ENCODE peak calls at places on chromosomes 7 and 10, in five cellular contexts. One of them, this sample, is unnamed.

GRCh38 chr10:24223341-24223740 is 14.4 kb downstream of the KIAA1217 start:
- DNase-seq in activated naive CD4-positive, alpha-beta T cell treated with anti-CD3 and anti-CD28 coated beads, Interleukin-2, amount 10 ng/mL, durations not matched to agents 7 days and 5 days: no peak
- DNase-seq in GM13976: no peak
- DNase-seq in foreskin fibroblast: no peak
- DNase-seq in PC-3: no peak
- DNase-seq in this sample: no peak

GRCh38 chr7:129615018-129615417 is 3.5 kb downstream of the NRF1 start:
- DNase-seq in foreskin fibroblast: peak
- DNase-seq in activated naive CD4-positive, alpha-beta T cell treated with anti-CD3 and anti-CD28 coated beads, Interleukin-2, amount 10 ng/mL, durations not matched to agents 7 days and 5 days: peak
- DNase-seq in PC-3: no peak
- DNase-seq in GM13976: peak
- DNase-seq in this sample: peak

GRCh38 chr10:29239569-29240472 is 49.0 kb upstream of the LYZL1 start:
- DNase-seq in GM13976: peak
- DNase-seq in activated naive CD4-positive, alpha-beta T cell treated with anti-CD3 and anti-CD28 coated beads, Interleukin-2, amount 10 ng/mL, durations not matched to agents 7 days and 5 days: no peak
- DNase-seq in foreskin fibroblast: peak
- DNase-seq in PC-3: peak
- DNase-seq in this sample: peak

GRCh38 chr7:151012031-151012692 is 12.1 kb downstream of the ATG9B start:
- DNase-seq in GM13976: no peak
- DNase-seq in activated naive CD4-positive, alpha-beta T cell treated with anti-CD3 and anti-CD28 coated beads, Interleukin-2, amount 10 ng/mL, durations not matched to agents 7 days and 5 days: no peak
- DNase-seq in foreskin fibroblast: no peak
- DNase-seq in PC-3: no peak
- DNase-seq in this sample: no peak

GRCh38 chr10:108422286-108422685 is 1257.8 kb upstream of the SORCS1 start:
- DNase-seq in foreskin fibroblast: peak
- DNase-seq in GM13976: no peak
- DNase-seq in activated naive CD4-positive, alpha-beta T cell treated with anti-CD3 and anti-CD28 coated beads, Interleukin-2, amount 10 ng/mL, durations not matched to agents 7 days and 5 days: no peak
- DNase-seq in PC-3: no peak
- DNase-seq in this sample: no peak

GRCh38 chr7:156942708-156943090 is 6.8 kb upstream of the NOM1 start:
- DNase-seq in GM13976: no peak
- DNase-seq in activated naive CD4-positive, alpha-beta T cell treated with anti-CD3 and anti-CD28 coated beads, Interleukin-2, amount 10 ng/mL, durations not matched to agents 7 days and 5 days: no peak
- DNase-seq in foreskin fibroblast: peak
- DNase-seq in PC-3: no peak
- DNase-seq in this sample: no peak

GRCh38 chr10:63929826-63930467 is 408.7 kb downstream of the REEP3 start:
- DNase-seq in GM13976: no peak
- DNase-seq in activated naive CD4-positive, alpha-beta T cell treated with anti-CD3 and anti-CD28 coated beads, Interleukin-2, amount 10 ng/mL, durations not matched to agents 7 days and 5 days: no peak
- DNase-seq in foreskin fibroblast: no peak
- DNase-seq in PC-3: peak
- DNase-seq in this sample: peak

GRCh38 chr7:93921607-93922446 is at the start of gene GNG11:
- DNase-seq in foreskin fibroblast: peak
- DNase-seq in activated naive CD4-positive, alpha-beta T cell treated with anti-CD3 and anti-CD28 coated beads, Interleukin-2, amount 10 ng/mL, durations not matched to agents 7 days and 5 days: peak
- DNase-seq in PC-3: peak
- DNase-seq in GM13976: peak
- DNase-seq in this sample: peak

GRCh38 chr7:76267107-76267834 is 35.2 kb upstream of the HSPB1 start:
- DNase-seq in GM13976: no peak
- DNase-seq in PC-3: no peak
- DNase-seq in foreskin fibroblast: no peak
- DNase-seq in activated naive CD4-positive, alpha-beta T cell treated with anti-CD3 and anti-CD28 coated beads, Interleukin-2, amount 10 ng/mL, durations not matched to agents 7 days and 5 days: no peak
- DNase-seq in this sample: no peak

GRCh38 chr10:103193107-103193819 is at the start of gene NT5C2:
- DNase-seq in foreskin fibroblast: peak
- DNase-seq in PC-3: peak
- DNase-seq in activated naive CD4-positive, alpha-beta T cell treated with anti-CD3 and anti-CD28 coated beads, Interleukin-2, amount 10 ng/mL, durations not matched to agents 7 days and 5 days: peak
- DNase-seq in GM13976: peak
- DNase-seq in this sample: peak

GRCh38 chr7:19754521-19755116 is 18.8 kb downstream of the TMEM196 start:
- DNase-seq in foreskin fibroblast: peak
- DNase-seq in GM13976: peak
- DNase-seq in activated naive CD4-positive, alpha-beta T cell treated with anti-CD3 and anti-CD28 coated beads, Interleukin-2, amount 10 ng/mL, durations not matched to agents 7 days and 5 days: no peak
- DNase-seq in PC-3: peak
- DNase-seq in this sample: peak

This sample was measured in RWPE1.